ENCODE peak calls at places on chromosomes 13 and 19, in nine cellular contexts. U is left ventricle myocardium inferior, Y is testis, Z is A549, T is cardiac muscle cell, P is keratinocyte, K is WERI-Rb-1, F is heart right ventricle, I is Peyer's patch. C is an unnamed sample.
A peak's percentile ranks its signal among the peaks of the same experiment; 100 is the strongest.

GRCh38 chr13:29713841-29714240 is 118.4 kb upstream of the SLC7A1 start:
- DNase-seq in Z (peak; percentile 4), K (no peak), U (no peak), I (no peak), T (no peak), Y (no peak), P (no peak), F (no peak), C (no peak)

GRCh38 chr19:3491396-3492119 is 8.3 kb upstream of the SMIM44 start:
- DNase-seq in Y (no peak), U (no peak), T (no peak), K (no peak), I (no peak), Z (no peak), F (no peak), P (no peak), C (no peak)

GRCh38 chr13:35472308-35473008 is 4.0 kb downstream of the MAB21L1 start:
- DNase-seq in P (no peak), Y (no peak), F (no peak), T (no peak), Z (no peak), I (no peak), K (peak; percentile 33), U (no peak), C (no peak)

GRCh38 chr19:6116749-6117430 is 6.6 kb upstream of the RFX2 start:
- DNase-seq in Y (no peak), K (no peak), F (no peak), I (no peak), T (no peak), U (no peak), Z (no peak), P (no peak), C (no peak)

GRCh38 chr13:37047846-37048245 is 11.6 kb downstream of the SUPT20H start:
- DNase-seq in P (no peak), T (no peak), I (no peak), U (no peak), F (no peak), K (no peak), Z (no peak), Y (no peak), C (no peak)

GRCh38 chr19:45249261-45250033 is 1.6 kb upstream of the MARK4 start:
- DNase-seq in Y (no peak), U (no peak), Z (no peak), T (no peak), K (no peak), I (no peak), F (no peak), P (no peak), C (no peak)

GRCh38 chr19:58218899-58219298 is 9.8 kb upstream of the ZNF544 start:
- DNase-seq in Y (peak; percentile 42), U (no peak), Z (no peak), F (no peak), P (no peak), K (peak; percentile 40), I (no peak), T (peak; percentile 18), C (no peak)

GRCh38 chr19:49786432-49786831 is 19.6 kb downstream of the AP2A1 start:
- DNase-seq in Z (peak; percentile 70), T (peak; percentile 23), P (no peak), Y (peak; percentile 77), F (no peak), K (no peak), U (no peak), I (no peak), C (no peak)

GRCh38 chr13:80235559-80236296 is 105.2 kb downstream of the SPRY2 start:
- DNase-seq in U (no peak), Z (no peak), T (peak; percentile 15), P (no peak), Y (no peak), K (no peak), F (peak; percentile 22), I (no peak), C (peak; percentile 71)

GRCh38 chr13:63910406-63910957 is 2494.8 kb upstream of the PCDH20 start:
- DNase-seq in Y (peak; percentile 25), F (no peak), I (no peak), K (no peak), P (no peak), Z (no peak), T (no peak), U (no peak), C (no peak)

GRCh38 chr13:79837741-79838450 is 356.9 kb downstream of the NDFIP2 start:
- DNase-seq in T (no peak), K (no peak), P (no peak), Y (no peak), I (no peak), F (no peak), Z (no peak), U (no peak), C (no peak)

GRCh38 chr19:18710186-18710585 is 26.7 kb downstream of the CRTC1 start:
- DNase-seq in U (no peak), K (no peak), Z (no peak), T (no peak), Y (no peak), F (no peak), P (no peak), I (no peak), C (no peak)

GRCh38 chr13:110113284-110113764 is 193.6 kb downstream of the COL4A1 start:
- DNase-seq in Z (no peak), I (no peak), P (peak; percentile 88), K (no peak), U (no peak), T (no peak), Y (no peak), F (no peak), C (no peak)

GRCh38 chr19:10551698-10552301 is 8.1 kb downstream of the ATG4D start:
- DNase-seq in P (no peak), U (no peak), Y (no peak), T (no peak), Z (no peak), K (peak; percentile 45), F (no peak), I (no peak), C (no peak)
- TF ChIP-seq CTCF in P (peak; percentile 55), U (no peak), Y (no peak), T (peak; percentile 17), Z (no peak), K (peak; percentile 37), F (no peak), I (peak; percentile 33), C (peak; percentile 43)

GRCh38 chr13:70388935-70389334 is 280.7 kb upstream of the KLHL1 start:
- DNase-seq in I (no peak), Z (no peak), U (no peak), T (no peak), K (no peak), Y (no peak), F (no peak), P (no peak), C (no peak)

GRCh38 chr13:70390064-70390463 is 281.8 kb upstream of the KLHL1 start:
- DNase-seq in Y (no peak), T (no peak), U (no peak), F (no peak), Z (no peak), K (no peak), P (no peak), I (no peak), C (no peak)

GRCh38 chr13:70391678-70392077 is 283.4 kb upstream of the KLHL1 start:
- DNase-seq in U (no peak), P (no peak), I (peak; percentile 49), Z (no peak), Y (no peak), T (peak; percentile 22), F (no peak), K (no peak), C (no peak)

GRCh38 chr13:70394149-70394548 is 285.9 kb upstream of the KLHL1 start:
- DNase-seq in I (no peak), P (no peak), Z (no peak), U (no peak), K (no peak), Y (no peak), F (no peak), T (no peak), C (no peak)

GRCh38 chr13:70390968-70391367 is 282.7 kb upstream of the KLHL1 start:
- DNase-seq in I (no peak), P (no peak), U (no peak), Y (no peak), Z (no peak), F (no peak), T (no peak), K (no peak), C (no peak)
- H3K4me3 ChIP-seq in I (no peak overlapping the region), P (no peak overlapping the region), U (no peak overlapping the region), Y (no peak overlapping the region), Z (no peak overlapping the region), F (no peak overlapping the region), T (no peak overlapping the region), K (no peak overlapping the region), C (no peak overlapping the region)

GRCh38 chr19:40443930-40444180 is 280 bp downstream of the SERTAD3 start:
- DNase-seq in T (no peak), Y (no peak), I (no peak), U (no peak), P (no peak), K (no peak), Z (peak; percentile 73), F (no peak), C (no peak)

GRCh38 chr19:40443131-40443929 is 805 bp downstream of the SERTAD3 start:
- DNase-seq in Z (peak; percentile 100), T (peak; percentile 100), Y (peak; percentile 100), F (peak; percentile 100), P (peak; percentile 94), U (peak; percentile 100), K (peak; percentile 99), I (peak; percentile 99), C (peak; percentile 85)

GRCh38 chr19:40445006-40445312 is 824 bp upstream of the SERTAD3 start:
- DNase-seq in Z (no peak), U (no peak), T (no peak), Y (no peak), K (no peak), F (no peak), I (no peak), P (no peak), C (no peak)

GRCh38 chr19:40445637-40445944 is 1.5 kb upstream of the SERTAD3 start:
- DNase-seq in P (no peak), I (no peak), Z (no peak), F (no peak), K (no peak), Y (no peak), T (no peak), U (no peak), C (no peak)

GRCh38 chr19:40444181-40445005 is at the start of gene SERTAD3:
- DNase-seq in K (peak; percentile 96), T (peak; percentile 99), Y (peak; percentile 98), Z (peak; percentile 100), P (peak; percentile 64), U (peak; percentile 98), F (peak; percentile 97), I (peak; percentile 98), C (no peak)
- TF ChIP-seq CTCF in K (peak; percentile 6), T (peak; percentile 26), Y (no peak), Z (peak; percentile 58), P (no peak), U (no peak), F (no peak), I (peak; percentile 13), C (no peak)

DNA sequence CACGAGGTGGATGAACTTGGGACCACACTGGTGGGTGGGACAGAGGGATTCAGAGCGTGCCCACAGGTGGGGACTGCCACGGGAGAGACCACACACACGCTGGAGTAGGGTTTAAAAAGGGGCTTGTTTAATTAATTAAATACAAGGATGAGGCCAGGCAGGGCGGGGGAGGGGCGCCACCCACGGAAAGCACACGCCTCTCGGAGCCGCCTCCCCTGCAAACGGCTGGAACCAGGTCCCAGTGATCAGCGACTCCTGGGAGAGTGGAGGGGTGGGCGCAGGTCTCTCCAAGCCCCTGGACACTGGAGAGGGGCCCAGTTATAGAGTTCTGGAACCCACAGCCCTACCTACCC is 4.0 kb upstream of the REXO1 start:
- DNase-seq in Y (no peak), Z (no peak), F (no peak), I (no peak), T (no peak), U (no peak), P (no peak), K (peak; percentile 50), C (no peak)
- H3K4me3 ChIP-seq in Y (peak overlapping the region; percentile 44), Z (no peak overlapping the region), F (no peak overlapping the region), I (no peak overlapping the region), T (no peak overlapping the region), U (no peak overlapping the region), P (no peak overlapping the region), K (no peak overlapping the region), C (no peak overlapping the region)

C was measured in epithelial cell of proximal tubule.